ENCODE peak calls at places on chromosomes 16 and 17, in ten cellular contexts. G, M, H, X, U, Y, O, J, C and L are unnamed samples.
A peak's percentile ranks its signal among the peaks of the same experiment; 100 is the strongest.

GRCh38 chr16:66375451-66375850 is 9.0 kb downstream of the CDH5 start:
- DNase-seq in C (no peak), X (no peak), G (no peak), U (no peak), O (no peak), H (no peak), J (no peak), M (no peak), Y (no peak), L (no peak)

GRCh38 chr16:3038256-3038655 is 1.5 kb upstream of the BICDL2 start:
- DNase-seq in H (no peak), X (no peak), M (no peak), O (no peak), Y (no peak), C (peak; percentile 84), U (peak; percentile 68), G (no peak), J (no peak), L (no peak)

GRCh38 chr17:32659419-32659842 is 172.6 kb downstream of the CDK5R1 start:
- DNase-seq in X (peak; percentile 83), O (peak; percentile 63), J (peak; percentile 70), Y (peak; percentile 75), G (peak; percentile 65), U (peak; percentile 63), H (peak; percentile 77), C (peak; percentile 63), M (peak; percentile 79), L (peak; percentile 81)

GRCh38 chr17:46192484-46193245 is 564 bp downstream of the KANSL1 start:
- DNase-seq in X (peak; percentile 72), Y (peak; percentile 89), O (peak; percentile 65), M (peak; percentile 69), J (peak; percentile 47), G (peak; percentile 78), U (peak; percentile 74), C (no peak), H (peak; percentile 66), L (peak; percentile 82)

GRCh38 chr17:7656958-7657715 is 6.4 kb downstream of the ATP1B2 start:
- DNase-seq in H (peak; percentile 73), O (no peak), C (no peak), J (no peak), G (peak; percentile 87), U (no peak), Y (peak; percentile 94), X (no peak), M (peak; percentile 71), L (no peak)

GRCh38 chr17:75352079-75352569 is 53.4 kb downstream of the GRB2 start:
- DNase-seq in C (no peak), X (no peak), Y (peak; percentile 79), O (peak; percentile 25), G (no peak), U (no peak), H (peak; percentile 69), M (no peak), J (no peak), L (peak; percentile 38)

GRCh38 chr16:73268311-73268997 is 220.5 kb upstream of the ZFHX3 start:
- DNase-seq in Y (no peak), X (no peak), J (no peak), O (no peak), G (no peak), C (no peak), H (no peak), U (no peak), M (no peak), L (no peak)

GRCh38 chr17:57599271-57600045 is 145.6 kb downstream of the CCDC182 start:
- DNase-seq in H (no peak), O (no peak), G (no peak), C (no peak), U (no peak), J (no peak), X (peak; percentile 72), M (no peak), Y (no peak), L (peak; percentile 20)

GRCh38 chr17:80703109-80703508 is 158.5 kb downstream of the RPTOR start:
- DNase-seq in M (no peak), X (peak; percentile 45), C (no peak), J (no peak), G (no peak), Y (no peak), O (no peak), H (no peak), U (no peak), L (no peak)

DNA sequence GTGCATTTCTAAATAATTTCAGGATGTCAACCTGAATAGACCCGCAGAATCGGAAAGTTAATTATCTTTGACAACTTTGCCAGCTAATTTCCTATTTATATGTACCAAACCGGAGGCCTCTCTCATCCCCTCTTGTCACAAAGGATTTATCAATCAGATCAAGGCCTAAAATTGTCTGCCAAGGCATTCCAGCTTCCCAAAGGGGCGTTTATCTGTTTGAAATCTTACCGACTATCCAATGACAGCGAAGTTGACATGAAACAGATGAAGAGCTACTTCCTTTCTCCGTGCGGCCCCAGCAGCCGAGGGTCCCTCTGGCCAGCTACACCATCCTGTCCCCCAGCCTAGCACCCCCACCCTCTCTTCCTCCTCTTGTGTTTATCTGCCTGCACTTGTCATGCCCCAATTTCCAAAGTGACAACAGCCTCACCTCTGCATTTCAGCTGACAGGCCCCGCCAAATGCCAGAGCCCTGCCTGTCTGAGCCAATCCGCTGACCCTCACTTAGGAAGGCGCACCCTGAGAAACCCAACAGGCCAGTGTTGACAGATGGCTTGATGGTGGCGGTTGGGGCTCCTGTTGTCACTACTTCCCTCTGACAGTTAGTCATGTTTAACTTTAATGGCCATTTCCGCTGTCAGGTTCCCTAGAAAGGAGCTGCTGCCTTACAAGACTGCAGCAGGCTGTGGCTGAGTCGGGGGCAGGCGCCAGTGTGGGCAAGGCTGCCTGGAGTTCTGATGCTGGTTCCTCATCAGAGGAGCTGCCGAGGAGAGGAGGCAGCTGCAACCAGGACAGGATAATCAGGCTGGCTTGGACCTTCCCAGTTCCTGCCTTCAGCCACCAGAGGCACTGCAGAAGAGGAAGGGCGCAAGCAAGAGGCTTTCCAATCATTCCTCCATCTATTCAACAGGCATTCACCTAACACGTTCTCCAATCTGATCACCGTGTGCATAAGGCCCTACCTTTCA is 223.4 kb upstream of the DYNLRB2 start:
- DNase-seq in Y (peak; percentile 92), G (no peak), X (no peak), H (peak; percentile 14), U (no peak), C (no peak), O (no peak), M (no peak), J (peak; percentile 4), L (peak; percentile 10)
- TF ChIP-seq CTCF in Y (no peak), G (no peak), X (peak; percentile 27), H (peak; percentile 29), U (no peak), C (no peak), O (peak; percentile 46), M (peak; percentile 39), J (peak; percentile 26), L (peak; percentile 34)

GRCh38 chr16:87053016-87053982 is 263.9 kb downstream of the C16orf95 start:
- DNase-seq in U (no peak), G (no peak), C (peak; percentile 51), Y (no peak), X (no peak), M (no peak), H (no peak), J (no peak), O (no peak), L (no peak)
- TF ChIP-seq CTCF in U (no peak), G (peak; percentile 30), C (no peak), Y (no peak), X (no peak), M (peak; percentile 45), H (peak; percentile 21), J (no peak), O (peak; percentile 37), L (no peak)

GRCh38 chr16:53608094-53608493 is 95.6 kb downstream of the RPGRIP1L start:
- DNase-seq in M (no peak), Y (no peak), U (no peak), X (no peak), G (no peak), H (no peak), O (no peak), C (no peak), J (no peak), L (no peak)
- TF ChIP-seq CTCF in M (no peak), Y (no peak), U (no peak), X (no peak), G (no peak), H (no peak), O (no peak), C (no peak), J (no peak), L (no peak)

GRCh38 chr16:5557448-5557847 is 459.9 kb upstream of the EEF2KMT start:
- DNase-seq in C (no peak), Y (no peak), M (no peak), H (no peak), U (no peak), X (no peak), O (no peak), J (no peak), G (no peak), L (no peak)
- TF ChIP-seq CTCF in C (no peak), Y (no peak), M (no peak), H (no peak), U (no peak), X (no peak), O (no peak), J (no peak), G (no peak), L (no peak)